ENCODE peak calls at places on chromosomes 4 and X, in ten cellular contexts. E, Y, Q, Z, J, X, A, O, K and V are unnamed samples.

GRCh38 chr4:118888666-118889312 is at the start of gene SYNPO2:
- DNase-seq in J (peak; percentile 93), A (peak; percentile 93), X (peak; percentile 75), Z (peak; percentile 54), E (peak; percentile 79), Y (no peak), K (peak; percentile 55), Q (peak; percentile 78), O (no peak), V (peak; percentile 84)

GRCh38 chr4:164888096-164888495 is 11.1 kb downstream of the APELA start:
- DNase-seq in O (no peak), A (no peak), X (no peak), Q (no peak), E (peak; percentile 11), K (no peak), Y (no peak), J (no peak), Z (no peak), V (peak; percentile 38)

GRCh38 chr4:139014391-139015268 is 951 bp upstream of the NOCT start:
- DNase-seq in X (no peak), Q (peak; percentile 44), O (no peak), Y (no peak), E (no peak), A (no peak), Z (no peak), K (peak; percentile 94), J (no peak), V (peak; percentile 70)

GRCh38 chr4:67375291-67375690 is 170.0 kb downstream of the CENPC start:
- DNase-seq in Q (no peak), A (no peak), K (no peak), X (no peak), O (no peak), E (no peak), J (no peak), Z (no peak), Y (no peak), V (no peak)

GRCh38 chrX:109886122-109886761 is 116.7 kb upstream of the TMEM164 start:
- DNase-seq in O (no peak), Y (no peak), X (no peak), Q (peak; percentile 51), E (peak; percentile 6), K (peak; percentile 46), J (no peak), Z (peak; percentile 52), A (no peak), V (peak; percentile 65)

GRCh38 chr4:21117771-21118170 is 417.5 kb downstream of the PACRGL start:
- DNase-seq in E (no peak), J (no peak), Q (no peak), A (no peak), Z (no peak), O (no peak), Y (no peak), K (no peak), X (no peak), V (no peak)

GRCh38 chrX:119753639-119754257 is 4.6 kb upstream of the SOWAHD start:
- DNase-seq in X (no peak), A (no peak), J (no peak), O (no peak), Y (peak; percentile 8), Q (peak; percentile 57), K (no peak), Z (no peak), E (no peak), V (peak; percentile 84)

GRCh38 chr4:8441499-8442091 is 1.0 kb downstream of the TRMT44 start:
- DNase-seq in Y (no peak), E (no peak), K (no peak), X (no peak), A (no peak), Q (no peak), O (no peak), Z (no peak), J (no peak), V (no peak)

GRCh38 chr4:104425003-104425402 is 69.7 kb downstream of the CXXC4 start:
- DNase-seq in A (no peak), Z (no peak), Y (no peak), E (no peak), K (no peak), X (no peak), Q (no peak), O (no peak), J (no peak), V (no peak)

GRCh38 chrX:69093960-69094935 is 71.0 kb downstream of the PJA1 start:
- DNase-seq in K (peak; percentile 29), X (no peak), Y (no peak), Q (peak; percentile 68), O (no peak), J (no peak), Z (peak; percentile 48), A (no peak), E (peak; percentile 8), V (peak; percentile 85)

GRCh38 chrX:123464709-123465108 is 268.1 kb downstream of the THOC2 start:
- DNase-seq in X (no peak), E (no peak), Y (no peak), A (no peak), K (no peak), Z (no peak), J (no peak), Q (no peak), O (no peak), V (no peak)

GRCh38 chr4:119059221-119059620 is 76.4 kb upstream of the MYOZ2 start:
- DNase-seq in J (no peak), A (no peak), Y (no peak), Z (no peak), K (no peak), E (no peak), Q (no peak), X (no peak), O (no peak), V (no peak)

GRCh38 chr4:88779431-88779830 is 81.8 kb upstream of the NAP1L5 start:
- DNase-seq in K (no peak), O (no peak), Y (no peak), Q (no peak), A (no peak), X (no peak), E (no peak), J (no peak), Z (no peak), V (no peak)

GRCh38 chr4:26238782-26239647 is 81.8 kb upstream of the RBPJ start:
- DNase-seq in Y (no peak), A (no peak), Q (no peak), E (no peak), K (no peak), J (no peak), Z (no peak), X (no peak), O (no peak), V (no peak)

GRCh38 chr4:26239796-26240195 is 81.0 kb upstream of the RBPJ start:
- DNase-seq in K (no peak), J (no peak), Z (no peak), O (no peak), Y (no peak), Q (no peak), A (no peak), X (no peak), E (no peak), V (no peak)

GRCh38 chr4:26237916-26238315 is 82.9 kb upstream of the RBPJ start:
- DNase-seq in A (no peak), J (no peak), K (no peak), X (no peak), Q (no peak), E (no peak), Z (no peak), Y (no peak), O (no peak), V (no peak)

GRCh38 chr4:26235500-26235899 is 85.3 kb upstream of the RBPJ start:
- DNase-seq in Q (no peak), K (peak; percentile 67), E (no peak), O (peak; percentile 2), J (peak; percentile 83), Y (no peak), A (peak; percentile 82), X (no peak), Z (peak; percentile 33), V (no peak)

GRCh38 chr4:26238426-26238781 is 82.4 kb upstream of the RBPJ start:
- DNase-seq in Q (no peak), O (no peak), A (no peak), J (no peak), X (no peak), Y (no peak), Z (no peak), E (no peak), K (no peak), V (no peak)
- H3K27ac ChIP-seq in Q (no peak overlapping the region), O (no peak overlapping the region), A (no peak overlapping the region), J (no peak overlapping the region), X (no peak overlapping the region), Y (no peak overlapping the region), Z (peak overlapping the region; percentile 67), E (no peak overlapping the region), K (no peak overlapping the region), V (no peak overlapping the region)

DNA sequence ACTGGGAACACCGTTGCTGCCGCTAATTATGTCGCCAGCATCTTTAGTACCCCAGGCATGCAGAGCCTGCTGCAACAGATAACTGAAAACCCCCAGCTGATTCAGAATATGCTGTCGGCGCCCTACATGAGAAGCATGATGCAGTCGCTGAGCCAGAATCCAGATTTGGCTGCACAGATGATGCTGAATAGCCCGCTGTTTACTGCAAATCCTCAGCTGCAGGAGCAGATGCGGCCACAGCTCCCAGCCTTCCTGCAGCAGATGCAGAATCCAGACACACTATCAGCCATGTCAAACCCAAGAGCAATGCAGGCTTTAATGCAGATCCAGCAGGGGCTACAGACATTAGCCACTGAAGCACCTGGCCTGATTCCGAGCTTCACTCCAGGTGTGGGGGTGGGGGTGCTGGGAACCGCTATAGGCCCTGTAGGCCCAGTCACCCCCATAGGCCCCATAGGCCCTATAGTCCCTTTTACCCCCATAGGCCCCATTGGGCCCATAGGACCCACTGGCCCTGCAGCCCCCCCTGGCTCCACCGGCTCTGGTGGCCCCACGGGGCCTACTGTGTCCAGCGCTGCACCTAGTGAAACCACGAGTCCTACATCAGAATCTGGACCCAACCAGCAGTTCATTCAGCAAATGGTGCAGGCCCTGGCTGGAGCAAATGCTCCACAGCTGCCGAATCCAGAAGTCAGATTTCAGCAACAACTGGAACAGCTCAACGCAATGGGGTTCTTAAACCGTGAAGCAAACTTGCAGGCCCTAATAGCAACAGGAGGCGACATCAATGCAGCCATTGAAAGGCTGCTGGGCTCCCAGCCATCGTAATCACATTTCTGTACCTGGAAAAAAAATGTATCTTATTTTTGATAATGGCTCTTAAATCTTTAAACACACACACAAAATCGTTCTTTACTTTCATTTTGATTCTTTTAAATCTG is 1.8 kb downstream of the UBQLN2 start:
- DNase-seq in J (no peak), Z (no peak), X (no peak), O (no peak), E (no peak), Y (no peak), A (no peak), Q (peak; percentile 24), K (no peak), V (peak; percentile 50)
- H3K27ac ChIP-seq in J (peak overlapping the region; percentile 73), Z (peak overlapping the region; percentile 96), X (peak overlapping the region; percentile 96), O (peak overlapping the region; percentile 95), E (no peak overlapping the region), Y (peak overlapping the region; percentile 93), A (no peak overlapping the region), Q (no peak overlapping the region), K (peak overlapping the region; percentile 92), V (peak overlapping the region; percentile 83)

GRCh38 chr4:110653602-110654253 is 30.9 kb upstream of the PITX2 start:
- DNase-seq in A (no peak), O (no peak), J (no peak), Q (no peak), X (no peak), Z (no peak), K (no peak), E (no peak), Y (no peak), V (no peak)
- H3K27ac ChIP-seq in A (no peak overlapping the region), O (no peak overlapping the region), J (no peak overlapping the region), Q (no peak overlapping the region), X (no peak overlapping the region), Z (no peak overlapping the region), K (no peak overlapping the region), E (no peak overlapping the region), Y (no peak overlapping the region), V (no peak overlapping the region)

GRCh38 chr4:3122081-3122563 is 47.6 kb downstream of the HTT start:
- DNase-seq in E (no peak), Y (no peak), X (no peak), A (no peak), Q (no peak), J (peak; percentile 58), O (no peak), K (no peak), Z (no peak), V (no peak)
- H3K27ac ChIP-seq in E (peak overlapping the region; percentile 21), Y (no peak overlapping the region), X (peak overlapping the region; percentile 78), A (peak overlapping the region; percentile 60), Q (peak overlapping the region; percentile 27), J (peak overlapping the region; percentile 49), O (peak overlapping the region; percentile 62), K (peak overlapping the region; percentile 65), Z (peak overlapping the region; percentile 77), V (no peak overlapping the region)